ENCODE peak calls at places on chromosomes 1 and 21, in seven cellular contexts. Q, E, L, I, O, A and H are unnamed samples.

GRCh38 chr21:38337793-38338192 is 81.0 kb downstream of the KCNJ15 start:
- DNase-seq in Q (no peak), E (no peak), L (no peak), I (no peak), O (no peak), A (no peak), H (no peak)

GRCh38 chr1:1989759-1990158 is 13.8 kb downstream of the CFAP74 start:
- DNase-seq in Q (no peak), E (no peak), L (no peak), I (no peak), O (no peak), A (no peak), H (no peak)

GRCh38 chr1:43992232-43992995 is 1.0 kb downstream of the CCDC24 start:
- DNase-seq in Q (no peak), E (no peak), L (no peak), I (peak; percentile 17), O (no peak), A (no peak), H (no peak)

GRCh38 chr21:41953249-41953830 is 478 bp downstream of the C2CD2 start:
- DNase-seq in Q (no peak), E (no peak), L (no peak), I (no peak), O (no peak), A (peak; percentile 32), H (no peak)

GRCh38 chr1:82485591-82486369 is 685.0 kb downstream of the ADGRL2 start:
- DNase-seq in Q (no peak), E (no peak), L (no peak), I (no peak), O (peak; percentile 83), A (peak; percentile 83), H (no peak)

GRCh38 chr1:241202321-241202845 is 154.6 kb downstream of the RGS7 start:
- DNase-seq in Q (no peak), E (no peak), L (no peak), I (no peak), O (peak; percentile 22), A (peak; percentile 58), H (no peak)

GRCh38 chr1:20072771-20073170 is 2.8 kb downstream of the PLA2G5 start:
- DNase-seq in Q (no peak), E (no peak), L (no peak), I (no peak), O (no peak), A (no peak), H (no peak)

GRCh38 chr1:201630582-201630981 is 91.7 kb downstream of the NAV1 start:
- DNase-seq in Q (no peak), E (no peak), L (no peak), I (no peak), O (no peak), A (no peak), H (no peak)

GRCh38 chr1:92324784-92325183 is 25.9 kb downstream of the RPAP2 start:
- DNase-seq in Q (no peak), E (no peak), L (no peak), I (no peak), O (no peak), A (no peak), H (no peak)

GRCh38 chr1:38500352-38500751 is 359.2 kb downstream of the RRAGC start:
- DNase-seq in Q (no peak), E (no peak), L (no peak), I (no peak), O (no peak), A (no peak), H (no peak)

GRCh38 chr1:75542818-75543570 is 67.9 kb downstream of the SLC44A5 start:
- DNase-seq in Q (no peak), E (no peak), L (no peak), I (no peak), O (no peak), A (peak; percentile 29), H (no peak)

GRCh38 chr1:150577557-150578277 is 1.7 kb downstream of the MCL1 start:
- DNase-seq in Q (peak; percentile 36), E (no peak), L (no peak), I (peak; percentile 72), O (no peak), A (peak; percentile 14), H (no peak)

GRCh38 chr1:201590474-201590873 is 51.5 kb downstream of the NAV1 start:
- DNase-seq in Q (no peak), E (no peak), L (no peak), I (no peak), O (no peak), A (no peak), H (no peak)

GRCh38 chr1:195141294-195141693 is 1466.9 kb downstream of the KCNT2 start:
- DNase-seq in Q (no peak), E (no peak), L (no peak), I (no peak), O (no peak), A (peak; percentile 17), H (no peak)

GRCh38 chr21:31107871-31108270 is 69.6 kb upstream of the KRTAP19-8 start:
- DNase-seq in Q (no peak), E (no peak), L (no peak), I (no peak), O (no peak), A (no peak), H (no peak)

GRCh38 chr1:145796753-145797152 is 27.1 kb downstream of the RNF115 start:
- DNase-seq in Q (no peak), E (no peak), L (no peak), I (no peak), O (no peak), A (no peak), H (no peak)

GRCh38 chr1:3852711-3853498 is 4.1 kb downstream of the CEP104 start:
- DNase-seq in Q (no peak), E (no peak), L (no peak), I (no peak), O (no peak), A (peak; percentile 14), H (no peak)

GRCh38 chr1:40421694-40422384 is 28.4 kb upstream of the ZFP69B start:
- DNase-seq in Q (peak; percentile 73), E (no peak), L (no peak), I (no peak), O (no peak), A (no peak), H (no peak)

GRCh38 chr1:203268901-203269653 is 36.2 kb upstream of the BTG2 start:
- DNase-seq in Q (peak; percentile 80), E (no peak), L (peak; percentile 62), I (peak; percentile 44), O (peak; percentile 76), A (peak; percentile 90), H (peak; percentile 59)

GRCh38 chr1:59714966-59715365 is 99.8 kb upstream of the HOOK1 start:
- DNase-seq in Q (no peak), E (no peak), L (no peak), I (no peak), O (no peak), A (no peak), H (no peak)

GRCh38 chr1:234559152-234559916 is 50.6 kb downstream of the IRF2BP2 start:
- DNase-seq in Q (no peak), E (no peak), L (no peak), I (no peak), O (no peak), A (no peak), H (no peak)

GRCh38 chr21:45562401-45562800 is 20.2 kb upstream of the SLC19A1 start:
- DNase-seq in Q (no peak), E (no peak), L (no peak), I (no peak), O (no peak), A (no peak), H (no peak)

GRCh38 chr1:224052767-224053166 is 61.1 kb upstream of the FBXO28 start:
- DNase-seq in Q (no peak), E (no peak), L (peak; percentile 41), I (no peak), O (no peak), A (no peak), H (no peak)

GRCh38 chr1:201751872-201752271 is 77.1 kb upstream of the IPO9 start:
- DNase-seq in Q (no peak), E (no peak), L (no peak), I (no peak), O (no peak), A (peak; percentile 46), H (no peak)

GRCh38 chr1:15934211-15935055 is 41.5 kb downstream of the ZBTB17 start:
- DNase-seq in Q (no peak), E (no peak), L (no peak), I (no peak), O (no peak), A (no peak), H (no peak)

GRCh38 chr1:17096584-17096983 is 22.7 kb downstream of the PADI2 start:
- DNase-seq in Q (no peak), E (no peak), L (no peak), I (no peak), O (no peak), A (no peak), H (no peak)

GRCh38 chr1:36539526-36539925 is 56.8 kb upstream of the CSF3R start:
- DNase-seq in Q (no peak), E (no peak), L (no peak), I (no peak), O (no peak), A (no peak), H (no peak)

GRCh38 chr21:27722095-27722494 is 755.2 kb upstream of the ADAMTS5 start:
- DNase-seq in Q (no peak), E (no peak), L (no peak), I (no peak), O (no peak), A (peak; percentile 16), H (no peak)

GRCh38 chr1:190975827-190976226 is 498.2 kb upstream of the BRINP3 start:
- DNase-seq in Q (no peak), E (no peak), L (no peak), I (no peak), O (no peak), A (no peak), H (no peak)

GRCh38 chr1:71365451-71365850 is 284.6 kb upstream of the ZRANB2 start:
- DNase-seq in Q (no peak), E (no peak), L (no peak), I (no peak), O (no peak), A (no peak), H (no peak)

GRCh38 chr1:14135070-14135469 is 435.1 kb downstream of the PRDM2 start:
- DNase-seq in Q (no peak), E (no peak), L (no peak), I (no peak), O (no peak), A (no peak), H (no peak)